ENCODE peak calls at places on chromosomes 6 and 20, in six cellular contexts. R is activated CD8-positive, alpha-beta memory T cell treated with anti-CD3 and anti-CD28 coated beads for 4 hours; T is iris pigment epithelial cell; Q is CD8-positive, alpha-beta T cell; S is glomerular endothelial cell; D is stimulated activated CD8-positive, alpha-beta memory T cell treated with anti-CD3 and anti-CD28 coated beads, Interleukin-15, amount 100 ng/mL, for 24 hours. C is an unnamed sample.

GRCh38 chr6:100230976-100231316 is 233.8 kb downstream of the SIM1 start:
- DNase-seq in Q (no peak), T (peak), D (no peak), R (no peak), S (peak), C (no peak)

GRCh38 chr20:53738039-53738944 is 144.7 kb upstream of the ZNF217 start:
- DNase-seq in S (no peak), T (peak), R (no peak), D (no peak), Q (no peak), C (no peak)

GRCh38 chr6:119830494-119831295 is 481.1 kb upstream of the MAN1A1 start:
- DNase-seq in R (no peak), D (no peak), Q (no peak), S (no peak), T (no peak), C (no peak)

GRCh38 chr6:14559754-14560527 is 442.4 kb downstream of the CD83 start:
- DNase-seq in T (no peak), Q (no peak), S (no peak), R (no peak), D (no peak), C (no peak)

GRCh38 chr6:45132059-45132458 is 196.1 kb upstream of the RUNX2 start:
- DNase-seq in Q (no peak), S (no peak), T (peak), R (no peak), D (no peak), C (no peak)

GRCh38 chr6:14276667-14277404 is 159.3 kb downstream of the CD83 start:
- DNase-seq in R (no peak), D (no peak), Q (no peak), S (no peak), T (no peak), C (peak)

GRCh38 chr6:1524040-1524480 is 85.7 kb upstream of the FOXC1 start:
- DNase-seq in T (peak), D (peak), R (peak), Q (peak), S (no peak), C (peak)

GRCh38 chr20:32052792-32053362 is 835 bp downstream of the HCK start:
- DNase-seq in R (no peak), T (no peak), Q (no peak), D (no peak), S (no peak), C (no peak)

GRCh38 chr6:6474170-6474920 is 114.2 kb upstream of the LY86 start:
- DNase-seq in Q (no peak), R (no peak), S (no peak), D (no peak), T (no peak), C (no peak)

GRCh38 chr6:14784596-14785360 is 461.1 kb upstream of the JARID2 start:
- DNase-seq in D (no peak), T (no peak), Q (no peak), R (no peak), S (no peak), C (no peak)

GRCh38 chr6:56851541-56852248 is 103.2 kb upstream of the BEND6 start:
- DNase-seq in Q (no peak), D (no peak), R (no peak), T (peak), S (peak), C (peak)

GRCh38 chr6:113733386-113733785 is 123.8 kb upstream of the MARCKS start:
- DNase-seq in Q (no peak), D (no peak), T (no peak), R (no peak), S (no peak), C (no peak)

GRCh38 chr6:146876271-146877151 is 277.7 kb downstream of the ADGB start:
- DNase-seq in D (no peak), T (peak), Q (no peak), S (no peak), R (no peak), C (no peak)

GRCh38 chr6:117840541-117840983 is 66.5 kb upstream of the SLC35F1 start:
- DNase-seq in S (peak), D (no peak), T (peak), R (no peak), Q (no peak), C (no peak)

GRCh38 chr6:56579155-56579851 is 63.4 kb downstream of the DST start:
- DNase-seq in Q (no peak), S (no peak), D (no peak), T (no peak), R (no peak), C (no peak)

GRCh38 chr6:18468162-18468843 is 81.2 kb downstream of the RNF144B start:
- DNase-seq in S (no peak), Q (no peak), R (no peak), D (no peak), T (no peak), C (no peak)

GRCh38 chr6:132515386-132515785 is 2.5 kb upstream of the STX7 start:
- DNase-seq in D (no peak), R (no peak), Q (no peak), T (no peak), S (no peak), C (no peak)

GRCh38 chr20:38057351-38057972 is 23.9 kb downstream of the RPRD1B start:
- DNase-seq in D (peak), T (peak), R (peak), Q (peak), S (peak), C (peak)

GRCh38 chr20:45405566-45406259 is 2.4 kb upstream of the DBNDD2 start:
- DNase-seq in R (no peak), Q (no peak), D (no peak), T (no peak), S (no peak), C (no peak)

GRCh38 chr6:40997256-40997957 is 41.6 kb downstream of the UNC5CL start:
- DNase-seq in Q (no peak), S (peak), T (peak), R (no peak), D (no peak), C (no peak)

GRCh38 chr6:82441047-82441770 is 77.6 kb downstream of the TPBG start:
- DNase-seq in T (no peak), R (no peak), D (no peak), S (no peak), Q (no peak), C (no peak)

GRCh38 chr6:47059216-47059885 is 17.2 kb upstream of the ADGRF1 start:
- DNase-seq in R (no peak), T (no peak), S (no peak), Q (no peak), D (no peak), C (no peak)

GRCh38 chr6:14542670-14543366 is 425.2 kb downstream of the CD83 start:
- DNase-seq in Q (no peak), D (peak), T (peak), R (peak), S (no peak), C (no peak)

GRCh38 chr6:89145461-89145961 is 344 bp upstream of the PM20D2 start:
- DNase-seq in T (peak), R (no peak), S (no peak), Q (peak), D (no peak), C (peak)

GRCh38 chr20:32218156-32218900 is 10.6 kb downstream of the POFUT1 start:
- DNase-seq in T (no peak), R (no peak), D (no peak), Q (no peak), S (no peak), C (no peak)

GRCh38 chr6:27757307-27757706 is 154.9 kb downstream of the OR2B2 start:
- DNase-seq in S (no peak), Q (peak), T (no peak), R (no peak), D (no peak), C (peak)

C was measured in immature natural killer cell.